ENCODE peak calls at places on chromosomes 7 and 10, in seven cellular contexts. E is upper lobe of right lung, M is astrocyte of the hippocampus, H is C1 segment of cervical spinal cord, P is NCI-H1048, B is Calu3, F is Karpas-422. Q is an unnamed sample.

GRCh38 chr7:119916501-119916900 is 356.5 kb upstream of the KCND2 start:
- DNase-seq in E (no peak), M (no peak), H (no peak), P (no peak), B (no peak), F (no peak), Q (no peak)

GRCh38 chr10:33327750-33328149 is 6.7 kb downstream of the NRP1 start:
- DNase-seq in E (no peak), M (no peak), H (no peak), P (no peak), B (no peak), F (no peak), Q (no peak)

GRCh38 chr10:88082391-88082790 is 219.0 kb downstream of the PTEN start:
- DNase-seq in E (no peak), M (no peak), H (no peak), P (no peak), B (no peak), F (peak; percentile 74), Q (no peak)

GRCh38 chr10:120950103-120950561 is 99.0 kb downstream of the WDR11 start:
- DNase-seq in E (no peak), M (peak; percentile 81), H (no peak), P (no peak), B (no peak), F (no peak), Q (no peak)

GRCh38 chr10:80855348-80855971 is 317.8 kb downstream of the SH2D4B start:
- DNase-seq in E (peak; percentile 26), M (peak; percentile 1), H (no peak), P (no peak), B (peak; percentile 44), F (peak; percentile 73), Q (peak; percentile 33)

GRCh38 chr7:49852619-49853462 is 79.4 kb downstream of the VWC2 start:
- DNase-seq in E (no peak), M (peak; percentile 71), H (peak; percentile 8), P (peak; percentile 41), B (peak; percentile 68), F (peak; percentile 80), Q (peak; percentile 77)

GRCh38 chr7:157767466-157767865 is 430.7 kb downstream of the DNAJB6 start:
- DNase-seq in E (no peak), M (peak; percentile 26), H (no peak), P (no peak), B (no peak), F (no peak), Q (no peak)

GRCh38 chr10:104028146-104028545 is 57.5 kb downstream of the COL17A1 start:
- DNase-seq in E (no peak), M (peak; percentile 28), H (no peak), P (no peak), B (peak; percentile 19), F (peak; percentile 45), Q (peak; percentile 14)

GRCh38 chr10:125156739-125157472 is 3.5 kb downstream of the CTBP2 start:
- DNase-seq in E (no peak), M (no peak), H (no peak), P (no peak), B (peak; percentile 53), F (no peak), Q (no peak)

GRCh38 chr7:75881436-75882095 is 2.7 kb downstream of the RHBDD2 start:
- DNase-seq in E (no peak), M (peak; percentile 48), H (no peak), P (no peak), B (no peak), F (peak; percentile 20), Q (no peak)

GRCh38 chr7:114874170-114874569 is 47.7 kb upstream of the MDFIC start:
- DNase-seq in E (no peak), M (no peak), H (no peak), P (no peak), B (no peak), F (no peak), Q (no peak)

GRCh38 chr7:111783867-111784266 is 221.6 kb upstream of the IMMP2L start:
- DNase-seq in E (no peak), M (no peak), H (no peak), P (no peak), B (no peak), F (no peak), Q (no peak)

GRCh38 chr10:102118867-102119266 is 1.3 kb downstream of the LDB1 start:
- DNase-seq in E (peak; percentile 75), M (peak; percentile 45), H (peak; percentile 34), P (no peak), B (no peak), F (peak; percentile 67), Q (peak; percentile 70)

GRCh38 chr10:86045896-86046295 is 320.7 kb downstream of the GRID1 start:
- DNase-seq in E (no peak), M (no peak), H (no peak), P (no peak), B (no peak), F (no peak), Q (no peak)

GRCh38 chr7:152477079-152477478 is 41.3 kb upstream of the KMT2C start:
- DNase-seq in E (no peak), M (no peak), H (no peak), P (no peak), B (no peak), F (no peak), Q (no peak)

Q was measured in OCI-LY7.